ENCODE peak calls at places on chromosomes 6 and 20, in eight cellular contexts. S is stomach, H is adrenal gland, X is cardiac fibroblast, Q is psoas muscle, J is A549, V is choroid plexus epithelial cell, Y is lung. B is an unnamed sample.

GRCh38 chr6:37168809-37169457 is 1.0 kb upstream of the PIM1 start:
- DNase-seq in S (no peak), J (peak), V (peak), X (no peak), Q (no peak), Y (no peak), H (no peak), B (peak)

GRCh38 chr20:10857362-10858070 is 183.7 kb upstream of the JAG1 start:
- DNase-seq in Y (no peak), Q (no peak), H (peak), V (peak), S (no peak), X (peak), J (peak), B (no peak)

GRCh38 chr6:158772851-158773371 is 46.3 kb downstream of the EZR start:
- DNase-seq in Q (no peak), J (no peak), S (no peak), H (no peak), V (peak), Y (no peak), X (peak), B (peak)

GRCh38 chr6:149497365-149497764 is 12.6 kb upstream of the ZC3H12D start:
- DNase-seq in V (no peak), Q (no peak), H (no peak), S (no peak), Y (no peak), J (no peak), X (no peak), B (no peak)

GRCh38 chr6:31643818-31644454 is 8.5 kb downstream of the BAG6 start:
- DNase-seq in V (no peak), Q (no peak), S (no peak), Y (no peak), X (no peak), J (no peak), H (no peak), B (no peak)

GRCh38 chr20:36210561-36210960 is 25.7 kb upstream of the AAR2 start:
- DNase-seq in J (no peak), Y (no peak), H (no peak), Q (no peak), V (peak), X (no peak), S (no peak), B (no peak)

GRCh38 chr20:14775778-14776177 is 438.4 kb upstream of the FLRT3 start:
- DNase-seq in H (peak), Y (no peak), X (peak), J (no peak), V (peak), Q (peak), S (peak), B (peak)

GRCh38 chr6:149964243-149965190 is 774 bp downstream of the ULBP1 start:
- DNase-seq in V (peak), Q (no peak), J (no peak), S (no peak), H (peak), Y (no peak), X (peak), B (no peak)

GRCh38 chr6:84033523-84034451 is at the start of gene MRAP2:
- DNase-seq in X (peak), V (peak), S (peak), Q (peak), J (peak), Y (peak), H (no peak), B (no peak)

GRCh38 chr20:37524859-37525708 is 2.6 kb downstream of the BLCAP start:
- DNase-seq in X (no peak), V (no peak), Q (no peak), S (peak), J (no peak), Y (no peak), H (peak), B (no peak)

GRCh38 chr6:25006565-25007001 is 70.8 kb upstream of the RIPOR2 start:
- DNase-seq in J (no peak), X (peak), Q (peak), H (peak), Y (peak), S (peak), V (peak), B (no peak)

GRCh38 chr6:110036408-110037302 is 58.5 kb downstream of the GPR6 start:
- DNase-seq in Q (no peak), H (no peak), X (no peak), V (no peak), S (no peak), Y (peak), J (no peak), B (no peak)

GRCh38 chr6:125839879-125840278 is 49.1 kb downstream of the NCOA7 start:
- DNase-seq in Q (no peak), H (no peak), S (no peak), X (no peak), Y (no peak), V (no peak), J (no peak), B (no peak)

GRCh38 chr6:169720207-169720855 is 4.0 kb downstream of the PHF10 start:
- DNase-seq in H (no peak), X (no peak), J (no peak), Q (no peak), V (no peak), S (no peak), Y (no peak), B (no peak)
- TF ChIP-seq CTCF in H (no peak), X (no peak), J (no peak), Q (peak), V (peak), S (no peak), Y (no peak), B (no peak)

DNA sequence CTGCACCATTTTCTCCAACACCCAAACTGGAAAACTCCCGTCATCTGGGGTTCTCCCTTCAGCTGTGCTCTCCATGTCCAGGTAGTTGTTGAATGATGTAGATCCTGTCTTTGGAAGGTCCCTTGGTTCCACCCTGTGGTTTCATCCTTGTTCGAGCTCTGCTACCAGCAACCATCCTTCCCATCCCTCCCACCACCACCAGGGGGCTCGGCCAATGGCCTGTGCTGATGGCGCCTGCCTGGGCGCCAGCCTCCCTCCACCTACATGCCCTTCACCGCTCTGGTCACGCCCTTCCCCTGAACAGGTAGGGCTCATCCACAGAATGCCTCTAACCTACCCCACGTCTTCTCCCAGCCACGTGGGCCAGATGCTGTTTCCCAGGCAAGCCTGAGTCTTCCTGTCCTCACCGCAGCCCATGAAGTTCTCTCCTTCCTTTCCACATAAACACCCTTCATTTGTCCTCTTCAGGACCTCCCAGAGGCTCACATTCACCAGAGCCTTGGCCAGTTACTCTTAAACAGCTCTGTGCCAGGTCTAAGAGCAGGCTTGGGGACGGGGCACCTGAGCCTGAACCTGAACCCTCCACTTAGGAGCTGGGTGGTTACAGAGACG is 75.1 kb upstream of the DUSP22 start:
- DNase-seq in S (peak), V (peak), J (peak), Q (no peak), Y (no peak), X (no peak), H (no peak), B (no peak)
- H3K4me3 ChIP-seq in S (no peak), V (no peak), J (no peak), Q (no peak), Y (no peak), X (no peak), H (no peak), B (no peak)

GRCh38 chr6:73263570-73263909 is 544 bp upstream of the KHDC1 start:
- DNase-seq in J (no peak), S (no peak), Y (no peak), V (no peak), X (no peak), Q (no peak), H (no peak), B (no peak)

GRCh38 chr6:73264446-73264845 is 1.4 kb upstream of the KHDC1 start:
- DNase-seq in Q (no peak), J (no peak), H (no peak), V (no peak), S (no peak), X (no peak), Y (no peak), B (no peak)

GRCh38 chr6:73258721-73259120 is 4.3 kb downstream of the KHDC1 start:
- DNase-seq in Q (no peak), V (no peak), H (no peak), Y (no peak), S (no peak), X (no peak), J (no peak), B (no peak)

DNA sequence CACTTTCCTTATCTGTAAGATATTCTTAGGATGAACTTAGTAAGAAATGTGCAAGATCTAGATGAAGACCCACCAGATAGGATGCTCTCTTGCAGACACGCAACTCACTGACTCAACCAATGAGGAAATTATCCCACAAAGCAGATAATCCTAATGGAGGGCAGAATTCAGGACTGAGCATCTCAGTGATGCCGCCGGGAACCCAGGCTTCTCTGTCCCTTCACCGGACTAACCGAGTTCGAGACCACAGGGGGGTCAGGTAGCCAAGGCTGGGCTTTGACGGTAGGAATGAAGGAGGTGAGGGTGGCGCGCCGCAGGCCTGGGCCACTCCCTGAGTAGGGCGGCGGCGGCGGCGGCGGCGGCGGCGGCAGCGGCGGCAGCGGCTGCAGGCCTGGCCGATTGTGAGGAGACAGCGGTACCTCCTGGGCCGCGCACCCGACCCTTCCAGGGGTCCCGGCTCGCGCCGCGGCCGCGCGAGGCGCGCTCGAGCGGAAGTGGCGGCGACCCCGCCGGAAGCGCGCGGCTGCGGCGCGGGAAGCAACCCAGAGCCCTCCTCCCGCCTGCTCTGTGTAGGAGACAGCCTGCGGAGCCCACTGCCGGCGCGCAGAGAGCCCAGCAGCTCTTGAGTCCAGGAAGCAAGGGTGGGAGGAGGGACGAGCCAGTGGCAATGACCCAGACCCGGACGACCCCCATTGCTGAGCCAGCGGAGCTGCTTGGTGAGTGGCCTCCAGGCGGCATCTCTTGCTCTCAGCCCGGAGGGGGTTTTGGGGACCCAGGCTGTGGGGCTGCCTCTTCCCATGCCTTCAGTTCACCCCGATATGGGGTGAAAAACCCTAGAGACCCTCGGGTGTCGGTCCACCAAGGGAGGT is at the start of gene KHDC1:
- DNase-seq in Q (peak), V (peak), H (peak), J (peak), S (peak), X (peak), Y (peak), B (peak)
- TF ChIP-seq CTCF in Q (no peak), V (peak), H (no peak), J (no peak), S (no peak), X (peak), Y (no peak), B (no peak)

DNA sequence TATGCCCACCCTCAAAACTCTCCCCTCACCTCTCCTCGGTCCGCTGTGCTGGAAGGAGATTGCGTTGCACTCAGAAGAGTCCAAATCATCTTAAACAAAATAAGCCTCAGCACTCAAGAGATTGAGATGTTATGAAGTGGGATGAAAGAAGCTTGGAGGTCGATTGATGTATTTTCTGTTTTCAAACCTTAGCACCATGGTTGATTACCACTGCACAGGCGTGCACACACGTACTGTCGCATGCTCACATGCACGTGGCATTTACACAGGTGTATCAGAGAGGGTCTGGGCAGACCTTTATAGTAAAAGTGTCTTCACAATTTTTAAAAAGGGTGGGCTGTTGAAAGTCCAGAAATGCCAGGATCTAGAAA is 612 bp upstream of the AGPAT4 start:
- DNase-seq in S (no peak), H (no peak), X (peak), V (no peak), Y (no peak), Q (no peak), J (no peak), B (no peak)
- H3K4me3 ChIP-seq in S (peak), H (peak), X (peak), V (peak), Y (peak), Q (peak), J (peak), B (peak)

DNA sequence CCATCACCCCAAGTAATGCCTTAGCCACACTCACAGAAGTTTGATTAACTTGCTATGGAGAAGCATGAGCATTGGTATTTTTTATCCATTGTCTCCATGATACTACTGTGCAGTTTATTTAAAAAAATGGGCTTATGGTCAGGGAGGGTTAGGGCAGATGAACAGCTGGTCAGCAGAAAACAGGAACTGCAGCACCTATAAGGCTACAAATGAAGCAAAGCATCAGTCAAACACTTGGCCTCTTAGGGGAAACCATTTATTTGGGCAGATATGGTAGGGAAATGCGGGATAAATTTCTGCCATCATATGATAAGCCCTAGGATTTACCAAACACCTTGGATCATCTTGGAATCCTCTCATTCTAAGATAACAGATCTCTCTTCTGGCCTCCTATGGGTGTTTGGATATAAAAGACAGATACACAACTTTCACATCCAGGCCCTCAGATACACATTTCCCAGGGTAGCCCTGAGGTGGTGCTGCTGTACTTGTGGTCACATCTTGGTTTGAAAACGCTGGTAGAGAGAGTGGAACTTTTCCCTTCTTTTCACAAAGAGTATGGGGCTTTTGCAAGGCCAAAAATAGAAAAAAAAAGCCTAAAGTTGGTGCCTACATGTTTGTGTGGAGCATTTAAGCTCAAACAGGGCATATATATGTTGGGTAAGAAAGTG is 42.8 kb upstream of the AHI1 start:
- DNase-seq in J (no peak), V (peak), H (no peak), Q (no peak), Y (no peak), S (no peak), X (peak), B (no peak)
- TF ChIP-seq CTCF in J (no peak), V (peak), H (no peak), Q (no peak), Y (no peak), S (no peak), X (peak), B (peak)

GRCh38 chr6:148343028-148343374 is 363 bp downstream of the SASH1 start:
- DNase-seq in H (no peak), Q (no peak), X (no peak), S (no peak), V (no peak), Y (no peak), J (no peak), B (no peak)
- H3K4me3 ChIP-seq in H (peak), Q (peak), X (peak), S (peak), V (peak), Y (peak), J (peak), B (peak)

GRCh38 chr20:24781061-24781980 is 167.7 kb upstream of the CST7 start:
- DNase-seq in H (no peak), V (peak), S (no peak), Y (no peak), Q (no peak), X (peak), J (peak), B (no peak)
- TF ChIP-seq CTCF in H (no peak), V (peak), S (peak), Y (no peak), Q (peak), X (peak), J (peak), B (peak)

DNA sequence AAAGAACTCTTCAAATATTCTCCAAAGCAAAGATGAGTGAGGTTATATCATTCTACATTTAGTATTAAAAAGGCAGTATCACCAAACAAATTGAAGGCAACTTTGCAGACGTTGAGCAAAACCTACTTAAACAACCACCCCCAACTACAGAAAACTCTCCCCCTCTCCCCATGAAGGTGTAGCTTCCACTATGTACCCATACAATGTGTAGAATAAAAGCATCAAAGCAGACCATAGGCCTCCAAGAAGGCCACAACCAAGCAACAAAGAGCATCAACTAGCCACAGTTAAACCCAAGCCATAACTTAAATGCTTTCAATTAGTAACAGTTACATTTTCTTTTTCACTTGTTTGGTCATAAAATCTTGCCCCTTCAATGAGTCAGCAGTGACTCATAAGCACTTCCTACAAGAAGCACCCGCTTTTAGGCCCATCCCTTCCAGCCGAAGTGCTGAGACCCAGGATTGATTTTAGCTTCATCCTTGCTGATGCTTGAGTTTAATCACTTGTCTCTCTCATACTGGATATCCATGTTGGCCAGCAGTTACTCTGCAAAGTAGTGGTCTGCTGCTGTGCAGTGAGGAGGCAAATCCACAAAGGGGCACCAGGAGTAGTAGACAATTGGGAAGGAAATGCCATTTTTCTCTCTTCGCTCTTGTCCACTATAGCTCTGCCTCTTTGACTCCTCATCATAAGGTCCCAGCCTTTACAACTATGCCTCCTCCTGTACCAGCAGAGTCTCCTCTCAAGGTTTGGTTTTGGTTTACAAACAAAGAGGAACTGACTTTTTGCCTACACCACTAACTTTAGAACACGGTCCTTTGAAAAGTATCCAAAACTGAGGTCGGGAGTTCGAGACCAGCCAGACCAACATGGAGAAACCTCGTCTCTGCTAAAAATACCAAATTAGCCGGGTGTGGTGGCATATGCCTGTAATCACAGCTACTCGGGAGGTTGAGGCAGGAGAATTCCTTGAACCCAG is 8.4 kb upstream of the NUP153 start:
- DNase-seq in H (no peak), X (peak), S (no peak), V (peak), Q (no peak), Y (no peak), J (peak), B (peak)
- H3K4me3 ChIP-seq in H (no peak), X (no peak), S (no peak), V (no peak), Q (no peak), Y (no peak), J (no peak), B (no peak)

GRCh38 chr6:169293196-169293595 is 39.5 kb upstream of the THBS2 start:
- DNase-seq in H (no peak), Y (no peak), Q (no peak), V (peak), S (no peak), J (no peak), X (peak), B (no peak)

GRCh38 chr6:169292340-169293124 is 38.9 kb upstream of the THBS2 start:
- DNase-seq in V (peak), Q (peak), S (no peak), Y (no peak), J (peak), X (peak), H (peak), B (peak)

GRCh38 chr6:169296622-169297021 is 43.0 kb upstream of the THBS2 start:
- DNase-seq in J (no peak), H (no peak), V (no peak), X (no peak), Q (no peak), Y (no peak), S (no peak), B (no peak)

GRCh38 chr6:169291639-169292339 is 38.1 kb upstream of the THBS2 start:
- DNase-seq in V (peak), S (no peak), X (no peak), J (peak), H (no peak), Y (no peak), Q (no peak), B (no peak)

DNA sequence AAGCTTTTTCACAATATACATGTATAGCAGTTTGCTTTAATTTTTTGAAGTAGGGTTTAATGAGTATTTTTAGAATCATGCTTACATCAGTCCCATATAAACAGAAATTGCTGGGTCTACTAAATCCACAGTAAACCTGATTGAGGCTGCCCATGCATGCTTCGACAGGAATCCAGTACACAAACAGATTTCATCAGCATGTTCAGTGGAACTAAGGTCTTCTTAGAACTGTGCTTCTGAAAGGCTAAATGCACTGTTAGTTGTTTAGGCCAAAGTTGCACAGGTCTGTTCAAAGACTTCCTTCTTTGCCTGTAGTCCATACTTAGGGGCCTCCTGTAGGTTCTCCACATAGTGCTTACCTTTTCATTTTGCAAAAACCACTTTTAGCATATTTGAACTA is 42.5 kb upstream of the THBS2 start:
- DNase-seq in J (no peak), S (no peak), Y (no peak), H (no peak), X (no peak), Q (no peak), V (peak), B (no peak)
- TF ChIP-seq CTCF in J (no peak), S (no peak), Y (no peak), H (no peak), X (no peak), Q (no peak), V (no peak), B (no peak)